ENCODE peak calls at places on chromosomes 2 and 18, in eight cellular contexts. One of them, this sample, is unnamed.

GRCh38 chr2:144477281-144477942 is 42.5 kb downstream of the ZEB2 start:
- DNase-seq in lower lobe of right lung: no peak
- DNase-seq in skeletal muscle cell: no peak
- DNase-seq in AG04449: no peak
- DNase-seq in SW 1271: no peak
- DNase-seq in mucosa of gallbladder: no peak
- DNase-seq in stimulated activated CD4-positive, alpha-beta T cell treated with anti-CD3 and anti-CD28 coated beads, Interleukin-12 subunit alpha, Interleukin-12 subunit beta, amount 100 ng/mL, for 4 hours: no peak
- DNase-seq in stimulated activated naive B cell treated with anti-CD40 and anti-IgM and Interleukin-4, amounts not matched to agents 10 μg/mL and 1 μg/mL and 100 μg/mL, for 72 hours: no peak
- DNase-seq in this sample: no peak

GRCh38 chr18:47175283-47175894 is 775 bp downstream of the IER3IP1 start:
- DNase-seq in lower lobe of right lung: no peak
- DNase-seq in skeletal muscle cell: no peak
- DNase-seq in AG04449: no peak
- DNase-seq in SW 1271: no peak
- DNase-seq in mucosa of gallbladder: no peak
- DNase-seq in stimulated activated CD4-positive, alpha-beta T cell treated with anti-CD3 and anti-CD28 coated beads, Interleukin-12 subunit alpha, Interleukin-12 subunit beta, amount 100 ng/mL, for 4 hours: no peak
- DNase-seq in stimulated activated naive B cell treated with anti-CD40 and anti-IgM and Interleukin-4, amounts not matched to agents 10 μg/mL and 1 μg/mL and 100 μg/mL, for 72 hours: no peak
- DNase-seq in this sample: no peak

GRCh38 chr2:205235434-205235833 is 446.9 kb upstream of the NRP2 start:
- DNase-seq in lower lobe of right lung: no peak
- DNase-seq in skeletal muscle cell: no peak
- DNase-seq in AG04449: no peak
- DNase-seq in SW 1271: no peak
- DNase-seq in mucosa of gallbladder: no peak
- DNase-seq in stimulated activated CD4-positive, alpha-beta T cell treated with anti-CD3 and anti-CD28 coated beads, Interleukin-12 subunit alpha, Interleukin-12 subunit beta, amount 100 ng/mL, for 4 hours: no peak
- DNase-seq in stimulated activated naive B cell treated with anti-CD40 and anti-IgM and Interleukin-4, amounts not matched to agents 10 μg/mL and 1 μg/mL and 100 μg/mL, for 72 hours: no peak
- DNase-seq in this sample: no peak

GRCh38 chr2:113157897-113158753 is 15.6 kb upstream of the PSD4 start:
- DNase-seq in lower lobe of right lung: no peak
- DNase-seq in skeletal muscle cell: no peak
- DNase-seq in AG04449: no peak
- DNase-seq in SW 1271: no peak
- DNase-seq in mucosa of gallbladder: no peak
- DNase-seq in stimulated activated CD4-positive, alpha-beta T cell treated with anti-CD3 and anti-CD28 coated beads, Interleukin-12 subunit alpha, Interleukin-12 subunit beta, amount 100 ng/mL, for 4 hours: no peak
- DNase-seq in stimulated activated naive B cell treated with anti-CD40 and anti-IgM and Interleukin-4, amounts not matched to agents 10 μg/mL and 1 μg/mL and 100 μg/mL, for 72 hours: no peak
- DNase-seq in this sample: no peak

GRCh38 chr2:101818531-101819451 is 121.3 kb downstream of the MAP4K4 start:
- DNase-seq in lower lobe of right lung: no peak
- DNase-seq in skeletal muscle cell: no peak
- DNase-seq in AG04449: peak
- DNase-seq in SW 1271: no peak
- DNase-seq in mucosa of gallbladder: no peak
- DNase-seq in stimulated activated CD4-positive, alpha-beta T cell treated with anti-CD3 and anti-CD28 coated beads, Interleukin-12 subunit alpha, Interleukin-12 subunit beta, amount 100 ng/mL, for 4 hours: no peak
- DNase-seq in stimulated activated naive B cell treated with anti-CD40 and anti-IgM and Interleukin-4, amounts not matched to agents 10 μg/mL and 1 μg/mL and 100 μg/mL, for 72 hours: no peak
- DNase-seq in this sample: peak

GRCh38 chr18:45871655-45872054 is 46.2 kb downstream of the SIGLEC15 start:
- DNase-seq in lower lobe of right lung: no peak
- DNase-seq in skeletal muscle cell: no peak
- DNase-seq in AG04449: no peak
- DNase-seq in SW 1271: peak
- DNase-seq in mucosa of gallbladder: no peak
- DNase-seq in stimulated activated CD4-positive, alpha-beta T cell treated with anti-CD3 and anti-CD28 coated beads, Interleukin-12 subunit alpha, Interleukin-12 subunit beta, amount 100 ng/mL, for 4 hours: no peak
- DNase-seq in stimulated activated naive B cell treated with anti-CD40 and anti-IgM and Interleukin-4, amounts not matched to agents 10 μg/mL and 1 μg/mL and 100 μg/mL, for 72 hours: no peak
- DNase-seq in this sample: no peak

GRCh38 chr2:177279847-177280246 is 15.3 kb upstream of the NFE2L2 start:
- DNase-seq in lower lobe of right lung: no peak
- DNase-seq in skeletal muscle cell: no peak
- DNase-seq in AG04449: no peak
- DNase-seq in SW 1271: no peak
- DNase-seq in mucosa of gallbladder: no peak
- DNase-seq in stimulated activated CD4-positive, alpha-beta T cell treated with anti-CD3 and anti-CD28 coated beads, Interleukin-12 subunit alpha, Interleukin-12 subunit beta, amount 100 ng/mL, for 4 hours: no peak
- DNase-seq in stimulated activated naive B cell treated with anti-CD40 and anti-IgM and Interleukin-4, amounts not matched to agents 10 μg/mL and 1 μg/mL and 100 μg/mL, for 72 hours: no peak
- DNase-seq in this sample: no peak

GRCh38 chr2:36964496-36965058 is 1.8 kb downstream of the STRN start:
- DNase-seq in lower lobe of right lung: no peak
- DNase-seq in skeletal muscle cell: no peak
- DNase-seq in AG04449: no peak
- DNase-seq in SW 1271: no peak
- DNase-seq in mucosa of gallbladder: no peak
- DNase-seq in stimulated activated CD4-positive, alpha-beta T cell treated with anti-CD3 and anti-CD28 coated beads, Interleukin-12 subunit alpha, Interleukin-12 subunit beta, amount 100 ng/mL, for 4 hours: no peak
- DNase-seq in stimulated activated naive B cell treated with anti-CD40 and anti-IgM and Interleukin-4, amounts not matched to agents 10 μg/mL and 1 μg/mL and 100 μg/mL, for 72 hours: no peak
- DNase-seq in this sample: no peak

GRCh38 chr2:216216951-216217903 is 108.1 kb downstream of the XRCC5 start:
- DNase-seq in lower lobe of right lung: no peak
- DNase-seq in skeletal muscle cell: no peak
- DNase-seq in AG04449: no peak
- DNase-seq in SW 1271: peak
- DNase-seq in mucosa of gallbladder: no peak
- DNase-seq in stimulated activated CD4-positive, alpha-beta T cell treated with anti-CD3 and anti-CD28 coated beads, Interleukin-12 subunit alpha, Interleukin-12 subunit beta, amount 100 ng/mL, for 4 hours: no peak
- DNase-seq in stimulated activated naive B cell treated with anti-CD40 and anti-IgM and Interleukin-4, amounts not matched to agents 10 μg/mL and 1 μg/mL and 100 μg/mL, for 72 hours: no peak
- DNase-seq in this sample: peak

GRCh38 chr2:59301466-59302402 is 1060.6 kb upstream of the FANCL start:
- DNase-seq in lower lobe of right lung: no peak
- DNase-seq in skeletal muscle cell: peak
- DNase-seq in AG04449: peak
- DNase-seq in SW 1271: no peak
- DNase-seq in mucosa of gallbladder: peak
- DNase-seq in stimulated activated CD4-positive, alpha-beta T cell treated with anti-CD3 and anti-CD28 coated beads, Interleukin-12 subunit alpha, Interleukin-12 subunit beta, amount 100 ng/mL, for 4 hours: no peak
- DNase-seq in stimulated activated naive B cell treated with anti-CD40 and anti-IgM and Interleukin-4, amounts not matched to agents 10 μg/mL and 1 μg/mL and 100 μg/mL, for 72 hours: peak
- DNase-seq in this sample: peak

GRCh38 chr2:15967415-15968279 is 27.3 kb downstream of the MYCN start:
- DNase-seq in lower lobe of right lung: no peak
- DNase-seq in skeletal muscle cell: no peak
- DNase-seq in AG04449: no peak
- DNase-seq in SW 1271: no peak
- DNase-seq in mucosa of gallbladder: no peak
- DNase-seq in stimulated activated CD4-positive, alpha-beta T cell treated with anti-CD3 and anti-CD28 coated beads, Interleukin-12 subunit alpha, Interleukin-12 subunit beta, amount 100 ng/mL, for 4 hours: no peak
- DNase-seq in stimulated activated naive B cell treated with anti-CD40 and anti-IgM and Interleukin-4, amounts not matched to agents 10 μg/mL and 1 μg/mL and 100 μg/mL, for 72 hours: no peak
- DNase-seq in this sample: no peak

GRCh38 chr2:27754831-27755230 is 16.7 kb upstream of the MRPL33 start:
- DNase-seq in lower lobe of right lung: no peak
- DNase-seq in skeletal muscle cell: no peak
- DNase-seq in AG04449: no peak
- DNase-seq in SW 1271: no peak
- DNase-seq in mucosa of gallbladder: no peak
- DNase-seq in stimulated activated CD4-positive, alpha-beta T cell treated with anti-CD3 and anti-CD28 coated beads, Interleukin-12 subunit alpha, Interleukin-12 subunit beta, amount 100 ng/mL, for 4 hours: no peak
- DNase-seq in stimulated activated naive B cell treated with anti-CD40 and anti-IgM and Interleukin-4, amounts not matched to agents 10 μg/mL and 1 μg/mL and 100 μg/mL, for 72 hours: no peak
- DNase-seq in this sample: no peak

GRCh38 chr2:109399061-109399460 is 214.7 kb downstream of the SEPTIN10 start:
- DNase-seq in lower lobe of right lung: no peak
- DNase-seq in skeletal muscle cell: no peak
- DNase-seq in AG04449: no peak
- DNase-seq in SW 1271: no peak
- DNase-seq in mucosa of gallbladder: no peak
- DNase-seq in stimulated activated CD4-positive, alpha-beta T cell treated with anti-CD3 and anti-CD28 coated beads, Interleukin-12 subunit alpha, Interleukin-12 subunit beta, amount 100 ng/mL, for 4 hours: no peak
- DNase-seq in stimulated activated naive B cell treated with anti-CD40 and anti-IgM and Interleukin-4, amounts not matched to agents 10 μg/mL and 1 μg/mL and 100 μg/mL, for 72 hours: no peak
- DNase-seq in this sample: no peak

This sample was measured in AG04450.